ENCODE peak calls at places on chromosomes 5 and 9, in four cellular contexts. A is NCI-H82; Z is naive thymus-derived CD4-positive, alpha-beta T cell; S is fibroblast of lung. H is an unnamed sample.

GRCh38 chr5:34648522-34649158 is 7.5 kb upstream of the RAI14 start:
- DNase-seq in A (no peak), Z (no peak), S (peak), H (no peak)

GRCh38 chr9:33289501-33289900 is 815 bp upstream of the NFX1 start:
- DNase-seq in A (peak), Z (peak), S (peak), H (no peak)

GRCh38 chr5:66661149-66661548 is 65.0 kb downstream of the MAST4 start:
- DNase-seq in A (no peak), Z (no peak), S (peak), H (peak)

GRCh38 chr5:132303589-132303988 is 9.4 kb downstream of the SLC22A4 start:
- DNase-seq in A (peak), Z (no peak), S (peak), H (no peak)

GRCh38 chr9:2248768-2249167 is 233.6 kb downstream of the SMARCA2 start:
- DNase-seq in A (no peak), Z (no peak), S (no peak), H (no peak)

GRCh38 chr9:32704343-32704742 is 68.9 kb upstream of the TAF1L start:
- DNase-seq in A (no peak), Z (no peak), S (no peak), H (no peak)

GRCh38 chr5:29351170-29351569 is 1842.3 kb upstream of the CDH6 start:
- DNase-seq in A (no peak), Z (no peak), S (no peak), H (no peak)

GRCh38 chr9:89602978-89603628 is 1.7 kb upstream of the GADD45G start:
- DNase-seq in A (peak), Z (peak), S (peak), H (peak)

GRCh38 chr9:131854906-131855504 is 115.1 kb upstream of the RAPGEF1 start:
- DNase-seq in A (peak), Z (no peak), S (peak), H (no peak)

GRCh38 chr5:82330506-82330905 is 52.4 kb upstream of the RPS23 start:
- DNase-seq in A (no peak), Z (no peak), S (no peak), H (no peak)

GRCh38 chr9:109109962-109110325 is 9.8 kb downstream of the TMEM245 start:
- DNase-seq in A (no peak), Z (no peak), S (peak), H (no peak)

GRCh38 chr9:106921989-106922388 is 59.0 kb downstream of the ZNF462 start:
- DNase-seq in A (no peak), Z (no peak), S (peak), H (peak)

GRCh38 chr5:92945630-92946097 is 635.4 kb downstream of the NR2F1-AS1 start:
- DNase-seq in A (peak), Z (no peak), S (peak), H (no peak)

GRCh38 chr9:35723908-35724307 is 8.1 kb downstream of the TLN1 start:
- DNase-seq in A (no peak), Z (no peak), S (no peak), H (no peak)

GRCh38 chr5:96226941-96227552 is 206.0 kb downstream of the PCSK1 start:
- DNase-seq in A (no peak), Z (no peak), S (peak), H (peak)

GRCh38 chr5:130514984-130515690 is 610.9 kb downstream of the CHSY3 start:
- DNase-seq in A (no peak), Z (no peak), S (peak), H (no peak)

GRCh38 chr9:128136816-128137793 is 9.6 kb upstream of the PTGES2 start:
- DNase-seq in A (no peak), Z (no peak), S (peak), H (peak)

GRCh38 chr5:93591323-93591945 is 8.4 kb downstream of the NR2F1 start:
- DNase-seq in A (no peak), Z (no peak), S (no peak), H (no peak)

GRCh38 chr5:137206030-137206715 is 293.0 kb downstream of the SPOCK1 start:
- DNase-seq in A (peak), Z (no peak), S (peak), H (no peak)

GRCh38 chr5:88825782-88826110 is 57.2 kb downstream of the MEF2C start:
- DNase-seq in A (peak), Z (no peak), S (no peak), H (no peak)

GRCh38 chr5:6492934-6493333 is 44.3 kb downstream of the UBE2QL1 start:
- DNase-seq in A (no peak), Z (no peak), S (no peak), H (no peak)

GRCh38 chr9:137705443-137705863 is 86.6 kb downstream of the EHMT1 start:
- DNase-seq in A (no peak), Z (peak), S (no peak), H (no peak)

GRCh38 chr9:88660611-88661010 is 125.6 kb downstream of the NXNL2 start:
- DNase-seq in A (no peak), Z (no peak), S (peak), H (no peak)

GRCh38 chr9:101465330-101465915 is 29.8 kb upstream of the ALDOB start:
- DNase-seq in A (peak), Z (no peak), S (peak), H (peak)

GRCh38 chr5:135133698-135134515 is 99.9 kb upstream of the PITX1 start:
- DNase-seq in A (no peak), Z (no peak), S (no peak), H (no peak)

GRCh38 chr5:132437604-132438275 is 52.8 kb downstream of the IRF1 start:
- DNase-seq in A (peak), Z (peak), S (peak), H (peak)

GRCh38 chr5:31470608-31471007 is 61.3 kb downstream of the DROSHA start:
- DNase-seq in A (no peak), Z (no peak), S (peak), H (peak)

GRCh38 chr5:43042176-43042625 is 2.1 kb upstream of the ANXA2R start:
- DNase-seq in A (peak), Z (peak), S (peak), H (peak)

GRCh38 chr5:150350524-150351344 is 6.8 kb upstream of the TCOF1 start:
- DNase-seq in A (peak), Z (peak), S (peak), H (peak)

GRCh38 chr9:14831661-14832060 is 78.6 kb downstream of the FREM1 start:
- DNase-seq in A (no peak), Z (no peak), S (no peak), H (no peak)

GRCh38 chr5:103347729-103348128 is 89.2 kb downstream of the MACIR start:
- DNase-seq in A (no peak), Z (no peak), S (peak), H (no peak)

GRCh38 chr5:179377421-179378115 is 32.3 kb upstream of the ADAMTS2 start:
- DNase-seq in A (no peak), Z (no peak), S (no peak), H (no peak)

GRCh38 chr5:159316519-159317383 is 13.5 kb downstream of the IL12B start:
- DNase-seq in A (peak), Z (peak), S (peak), H (peak)

GRCh38 chr5:14995229-14995628 is 123.7 kb upstream of the ANKH start:
- DNase-seq in A (no peak), Z (no peak), S (no peak), H (no peak)

H was measured in AG08396.